ENCODE peak calls at places on chromosome 17, in four cellular contexts. G is activated CD4-positive, CD25-positive, alpha-beta regulatory T cell; H is Caco-2; Z is activated T-cell treated with anti-CD3 and anti-CD28 coated beads, Interleukin-2, amount 50 U/mL, for 48 hours. C is an unnamed sample.
A peak's percentile ranks its signal among the peaks of the same experiment; 100 is the strongest.

GRCh38 chr17:4407216-4407615 is 26.5 kb upstream of the SPNS3 start:
- DNase-seq in G (no peak), H (peak; percentile 56), Z (no peak), C (no peak)

GRCh38 chr17:76297436-76297835 is 10.6 kb downstream of the QRICH2 start:
- DNase-seq in G (no peak), H (no peak), Z (no peak), C (no peak)

GRCh38 chr17:78895322-78895721 is 7.7 kb downstream of the CEP295NL start:
- DNase-seq in G (no peak), H (no peak), Z (no peak), C (no peak)

GRCh38 chr17:40219073-40219860 is at the start of gene WIPF2:
- DNase-seq in G (peak; percentile 92), H (peak; percentile 98), Z (peak; percentile 98), C (peak; percentile 98)

GRCh38 chr17:69431835-69432234 is 17.3 kb downstream of the MAP2K6 start:
- DNase-seq in G (no peak), H (no peak), Z (no peak), C (no peak)

GRCh38 chr17:74212262-74212912 is 984 bp upstream of the TTYH2 start:
- DNase-seq in G (no peak), H (no peak), Z (peak; percentile 62), C (no peak)

GRCh38 chr17:9821921-9822320 is at the start of gene GSG1L2:
- DNase-seq in G (no peak), H (no peak), Z (no peak), C (no peak)

GRCh38 chr17:980406-981291 is 1.1 kb upstream of the NXN start:
- DNase-seq in G (peak; percentile 33), H (peak; percentile 83), Z (peak; percentile 81), C (peak; percentile 84)

GRCh38 chr17:74274060-74274702 is at the start of gene DNAI2:
- DNase-seq in G (no peak), H (no peak), Z (peak; percentile 48), C (no peak)